ENCODE peak calls at places on chromosomes 7 and 10, in four cellular contexts. W, U, Q and I are unnamed samples.

GRCh38 chr7:99790407-99790806 is 6.4 kb upstream of the CYP3A4 start:
- DNase-seq in W (no peak), U (no peak), Q (no peak), I (no peak)

GRCh38 chr7:120740348-120740747 is 117.6 kb downstream of the TSPAN12 start:
- DNase-seq in W (no peak), U (no peak), Q (no peak), I (no peak)

GRCh38 chr10:125441151-125441550 is 241.8 kb downstream of the TEX36 start:
- DNase-seq in W (no peak), U (no peak), Q (no peak), I (no peak)

GRCh38 chr10:131702521-131703356 is 198.1 kb upstream of the PPP2R2D start:
- DNase-seq in W (no peak), U (no peak), Q (no peak), I (no peak)

GRCh38 chr7:36155811-36156361 is 2.8 kb downstream of the EEPD1 start:
- DNase-seq in W (no peak), U (no peak), Q (no peak), I (no peak)

GRCh38 chr10:14616465-14616864 is 158.2 kb downstream of the FAM107B start:
- DNase-seq in W (no peak), U (no peak), Q (no peak), I (no peak)

GRCh38 chr10:42875388-42875755 is 92.8 kb downstream of the BMS1 start:
- DNase-seq in W (no peak), U (no peak), Q (no peak), I (no peak)

GRCh38 chr7:84908196-84908793 is 278.6 kb downstream of the SEMA3D start:
- DNase-seq in W (no peak), U (no peak), Q (no peak), I (no peak)

GRCh38 chr10:114397651-114398145 is 6.6 kb downstream of the AFAP1L2 start:
- DNase-seq in W (no peak), U (no peak), Q (no peak), I (no peak)

GRCh38 chr10:134743-135600 is at the start of gene ZMYND11:
- DNase-seq in W (peak; percentile 83), U (peak; percentile 53), Q (no peak), I (no peak)

GRCh38 chr10:118918116-118918515 is 111.4 kb upstream of the NANOS1 start:
- DNase-seq in W (no peak), U (no peak), Q (no peak), I (no peak)

GRCh38 chr7:30618961-30619360 is 24.3 kb downstream of the GARS1 start:
- DNase-seq in W (no peak), U (no peak), Q (no peak), I (no peak)

GRCh38 chr10:51815723-51816122 is 116.3 kb upstream of the CSTF2T start:
- DNase-seq in W (no peak), U (no peak), Q (no peak), I (no peak)

GRCh38 chr7:152931583-152931982 is 172.0 kb downstream of the ACTR3B start:
- DNase-seq in W (no peak), U (no peak), Q (no peak), I (no peak)

GRCh38 chr7:143394777-143395176 is 13.6 kb downstream of the ZYX start:
- DNase-seq in W (no peak), U (no peak), Q (no peak), I (no peak)

GRCh38 chr10:90849956-90850749 is 7.7 kb downstream of the HTR7 start:
- DNase-seq in W (no peak), U (no peak), Q (no peak), I (no peak)

GRCh38 chr10:123558651-123559050 is 107.5 kb upstream of the GPR26 start:
- DNase-seq in W (no peak), U (no peak), Q (no peak), I (no peak)

GRCh38 chr10:119316729-119317097 is 109.3 kb downstream of the GRK5 start:
- DNase-seq in W (peak; percentile 26), U (no peak), Q (peak; percentile 89), I (no peak)

GRCh38 chr7:157474685-157475084 is 137.9 kb downstream of the DNAJB6 start:
- DNase-seq in W (peak; percentile 85), U (peak; percentile 84), Q (peak; percentile 20), I (no peak)

GRCh38 chr10:67925449-67926005 is 41.1 kb downstream of the SIRT1 start:
- DNase-seq in W (no peak), U (no peak), Q (no peak), I (no peak)

GRCh38 chr7:55236454-55236853 is 128.7 kb upstream of the LANCL2 start:
- DNase-seq in W (no peak), U (no peak), Q (no peak), I (no peak)

GRCh38 chr10:6464862-6465430 is 115.1 kb downstream of the PRKCQ start:
- DNase-seq in W (peak; percentile 71), U (no peak), Q (no peak), I (no peak)

GRCh38 chr10:52172581-52172980 is 141.5 kb upstream of the DKK1 start:
- DNase-seq in W (no peak), U (no peak), Q (no peak), I (no peak)

GRCh38 chr10:80701706-80702105 is 164.0 kb downstream of the SH2D4B start:
- DNase-seq in W (no peak), U (no peak), Q (no peak), I (no peak)

GRCh38 chr10:80700760-80701444 is 163.2 kb downstream of the SH2D4B start:
- DNase-seq in W (no peak), U (no peak), Q (no peak), I (no peak)

GRCh38 chr10:80697926-80698325 is 160.2 kb downstream of the SH2D4B start:
- DNase-seq in W (no peak), U (no peak), Q (no peak), I (no peak)

GRCh38 chr10:80700252-80700651 is 162.6 kb downstream of the SH2D4B start:
- DNase-seq in W (no peak), U (no peak), Q (no peak), I (no peak)

GRCh38 chr10:80699602-80700039 is 161.9 kb downstream of the SH2D4B start:
- DNase-seq in W (peak; percentile 88), U (peak; percentile 95), Q (peak; percentile 46), I (no peak)
- TF ChIP-seq NR2C2 in W (no peak), U (no peak), Q (no peak), I (no peak)

GRCh38 chr7:148813890-148814289 is 70.2 kb downstream of the EZH2 start:
- DNase-seq in W (no peak), U (no peak), Q (no peak), I (no peak)

GRCh38 chr7:148811892-148812291 is 72.2 kb downstream of the EZH2 start:
- DNase-seq in W (no peak), U (no peak), Q (no peak), I (no peak)

GRCh38 chr7:148806187-148806586 is 77.9 kb downstream of the EZH2 start:
- DNase-seq in W (no peak), U (no peak), Q (no peak), I (no peak)

GRCh38 chr7:148807451-148807850 is 76.6 kb downstream of the EZH2 start:
- DNase-seq in W (no peak), U (no peak), Q (no peak), I (no peak)

GRCh38 chr7:148809856-148810255 is 74.2 kb downstream of the EZH2 start:
- DNase-seq in W (no peak), U (peak; percentile 37), Q (no peak), I (no peak)
- TF ChIP-seq NR2C2 in W (no peak), U (no peak), Q (no peak), I (no peak)

DNA sequence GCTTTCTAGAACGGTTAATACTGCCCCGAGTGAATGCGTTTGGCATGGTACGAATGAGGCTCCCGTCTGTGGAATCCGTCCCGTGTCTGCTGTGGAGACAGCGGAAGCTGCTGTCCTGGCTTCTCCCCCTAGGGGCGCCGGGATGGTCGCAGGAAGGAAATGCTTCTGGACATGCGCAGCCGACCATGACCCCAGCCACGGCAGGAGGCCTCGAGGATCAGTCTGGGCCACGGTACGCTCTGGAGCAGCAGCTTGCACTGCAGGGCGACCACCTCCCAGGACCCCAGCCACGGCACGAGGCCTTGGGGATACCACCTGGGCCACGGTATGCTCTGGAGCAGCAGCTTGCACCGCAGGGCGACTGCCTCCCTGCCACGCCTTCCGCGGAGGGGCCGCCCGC is 107.9 kb downstream of the CYTH3 start:
- DNase-seq in W (peak; percentile 46), U (peak; percentile 65), Q (no peak), I (no peak)
- TF ChIP-seq NR2C2 in W (no peak), U (no peak), Q (no peak), I (no peak)

GRCh38 chr10:12658526-12658925 is 309.2 kb downstream of the CAMK1D start:
- DNase-seq in W (no peak), U (no peak), Q (no peak), I (no peak)
- TF ChIP-seq NR2C2 in W (no peak), U (no peak), Q (no peak), I (no peak)

GRCh38 chr7:42911482-42912447 is at the start of gene C7orf25:
- DNase-seq in W (peak; percentile 96), U (peak; percentile 98), Q (peak; percentile 90), I (peak; percentile 74)

GRCh38 chr7:42902361-42902760 is 9.5 kb downstream of the C7orf25 start:
- DNase-seq in W (no peak), U (no peak), Q (no peak), I (no peak)

GRCh38 chr7:42910306-42910705 is 1.6 kb downstream of the C7orf25 start:
- DNase-seq in W (no peak), U (no peak), Q (no peak), I (no peak)

GRCh38 chr7:42906181-42906580 is 5.7 kb downstream of the C7orf25 start:
- DNase-seq in W (no peak), U (no peak), Q (no peak), I (no peak)

GRCh38 chr7:42907316-42907715 is 4.6 kb downstream of the C7orf25 start:
- DNase-seq in W (no peak), U (no peak), Q (no peak), I (no peak)
- TF ChIP-seq NR2C2 in W (no peak), U (no peak), Q (no peak), I (no peak)

DNA sequence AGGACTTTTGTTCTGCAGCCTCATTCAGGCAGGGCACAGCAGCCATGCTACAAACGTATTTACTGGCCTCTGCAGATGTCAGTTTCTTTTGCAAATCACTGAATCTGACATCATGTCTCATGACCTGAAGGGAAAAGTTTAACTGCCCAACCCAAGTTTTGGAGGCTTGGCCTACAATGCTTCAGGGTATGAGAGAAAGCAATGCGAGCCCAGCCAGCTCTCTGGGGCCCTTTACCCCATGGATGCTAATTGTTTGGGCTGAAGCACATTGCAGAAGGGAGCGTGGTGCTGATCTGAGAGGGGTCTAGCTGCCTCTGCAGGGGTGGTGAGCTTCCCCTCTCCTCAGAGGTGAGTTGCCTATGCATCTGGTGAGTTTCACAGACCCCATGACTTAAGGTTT is 179.9 kb upstream of the CXCL12 start:
- DNase-seq in W (no peak), U (no peak), Q (no peak), I (no peak)
- TF ChIP-seq NR2C2 in W (no peak), U (no peak), Q (no peak), I (no peak)

GRCh38 chr10:87850742-87851205 is 12.6 kb downstream of the KLLN start:
- DNase-seq in W (peak; percentile 16), U (peak; percentile 54), Q (peak; percentile 67), I (no peak)
- TF ChIP-seq NR2C2 in W (no peak), U (no peak), Q (no peak), I (no peak)